ENCODE peak calls at places on chromosomes 5 and 9, in four cellular contexts. Y is iPS-NIHi11, X is ACHN, S is germinal center. J is an unnamed sample.

GRCh38 chr5:13664377-13664776 is 280.1 kb downstream of the DNAH5 start:
- DNase-seq in X (peak; percentile 3), Y (no peak), S (no peak), J (no peak)

GRCh38 chr5:142779163-142779562 is 9.0 kb downstream of the ARHGAP26 start:
- DNase-seq in X (peak; percentile 10), Y (no peak), S (no peak), J (peak; percentile 63)

GRCh38 chr5:37757980-37758582 is 81.8 kb downstream of the GDNF start:
- DNase-seq in S (no peak), Y (no peak), X (no peak), J (no peak)

GRCh38 chr5:76601470-76601869 is 21.7 kb downstream of the F2RL2 start:
- DNase-seq in X (peak; percentile 56), S (peak; percentile 43), Y (peak; percentile 73), J (no peak)

GRCh38 chr5:93512799-93513198 is 68.2 kb downstream of the NR2F1-AS1 start:
- DNase-seq in S (no peak), Y (no peak), X (no peak), J (no peak)

GRCh38 chr5:84255318-84255717 is 129.4 kb downstream of the EDIL3 start:
- DNase-seq in X (peak; percentile 41), Y (no peak), S (no peak), J (no peak)

GRCh38 chr9:80691229-80691628 is 998.1 kb downstream of the TLE1 start:
- DNase-seq in Y (peak; percentile 13), X (no peak), S (no peak), J (no peak)

GRCh38 chr9:35071814-35072460 is 488 bp downstream of the VCP start:
- DNase-seq in Y (peak; percentile 93), X (peak; percentile 80), S (peak; percentile 87), J (peak; percentile 92)

GRCh38 chr9:4062966-4063365 is 236.9 kb downstream of the GLIS3 start:
- DNase-seq in Y (no peak), S (no peak), X (no peak), J (no peak)

GRCh38 chr5:137442660-137443059 is 56.5 kb downstream of the SPOCK1 start:
- DNase-seq in X (no peak), S (no peak), Y (no peak), J (no peak)

GRCh38 chr5:165325201-165325600 is 1819.8 kb downstream of the MAT2B start:
- DNase-seq in X (no peak), Y (no peak), S (no peak), J (no peak)

GRCh38 chr5:137802282-137803210 is 48.4 kb upstream of the HNRNPA0 start:
- DNase-seq in X (no peak), Y (no peak), S (no peak), J (no peak)

GRCh38 chr5:11104543-11105151 is 343.6 kb upstream of the DAP start:
- DNase-seq in S (no peak), X (no peak), Y (no peak), J (no peak)

GRCh38 chr9:110659891-110660541 is 8.6 kb upstream of the MUSK start:
- DNase-seq in X (no peak), S (no peak), Y (no peak), J (no peak)

GRCh38 chr9:89730715-89731114 is 125.9 kb downstream of the GADD45G start:
- DNase-seq in X (no peak), Y (peak; percentile 31), S (no peak), J (no peak)

GRCh38 chr5:98942849-98943248 is 14.0 kb upstream of the CHD1 start:
- DNase-seq in X (no peak), Y (no peak), S (no peak), J (no peak)

GRCh38 chr5:147935032-147935431 is 28.7 kb upstream of the C5orf46 start:
- DNase-seq in Y (peak; percentile 28), S (no peak), X (peak; percentile 35), J (no peak)

GRCh38 chr9:96136992-96137665 is 164.8 kb downstream of the HSD17B3 start:
- DNase-seq in S (peak; percentile 63), Y (no peak), X (no peak), J (peak; percentile 74)

GRCh38 chr5:138000102-138000723 is 32.7 kb downstream of the FAM13B start:
- DNase-seq in Y (no peak), X (peak; percentile 74), S (no peak), J (no peak)

GRCh38 chr5:159515909-159516415 is 185.7 kb upstream of the IL12B start:
- DNase-seq in S (peak; percentile 75), X (peak; percentile 76), Y (peak; percentile 82), J (peak; percentile 95)

GRCh38 chr5:121497176-121497575 is 354.5 kb upstream of the FTMT start:
- DNase-seq in X (peak; percentile 1), Y (peak; percentile 23), S (no peak), J (no peak)

GRCh38 chr9:72533322-72533721 is 11.9 kb downstream of the TMC1 start:
- DNase-seq in Y (no peak), X (no peak), S (no peak), J (no peak)

GRCh38 chr5:142694092-142694856 is 8.4 kb upstream of the FGF1 start:
- DNase-seq in X (no peak), Y (no peak), S (no peak), J (peak; percentile 56)

GRCh38 chr9:125999504-125999881 is 252.3 kb downstream of the PBX3 start:
- DNase-seq in Y (no peak), S (no peak), X (no peak), J (no peak)

GRCh38 chr9:114552716-114553115 is 34.9 kb upstream of the ATP6V1G1 start:
- DNase-seq in S (no peak), X (peak; percentile 8), Y (no peak), J (no peak)

GRCh38 chr5:68215888-68216736 is 556 bp downstream of the PIK3R1 start:
- DNase-seq in Y (peak; percentile 70), S (peak; percentile 80), X (peak; percentile 48), J (peak; percentile 83)

GRCh38 chr9:73719660-73720059 is 568.0 kb downstream of the ANXA1 start:
- DNase-seq in Y (no peak), X (no peak), S (no peak), J (no peak)

GRCh38 chr5:40436535-40437237 is 243.0 kb upstream of the PTGER4 start:
- DNase-seq in Y (no peak), X (no peak), S (peak; percentile 7), J (no peak)

GRCh38 chr5:171418982-171419662 is at the start of gene FGF18:
- DNase-seq in S (peak; percentile 48), Y (peak; percentile 63), X (peak; percentile 44), J (peak; percentile 92)

GRCh38 chr5:96347502-96348292 is 85.4 kb downstream of the PCSK1 start:
- DNase-seq in X (no peak), S (no peak), Y (no peak), J (no peak)

J was measured in endodermal cell.